ENCODE peak calls at places on chromosomes 12 and 14, in four cellular contexts. P is AG10803, I is lower lobe of right lung, A is fibroblast of mammary gland. C is an unnamed sample.

GRCh38 chr12:98856897-98857540 is 211.9 kb downstream of the APAF1 start:
- DNase-seq in I (no peak), P (no peak), A (no peak), C (peak)

GRCh38 chr12:48794870-48795269 is 6.0 kb upstream of the ADCY6 start:
- DNase-seq in A (no peak), P (no peak), I (no peak), C (no peak)

GRCh38 chr12:124608451-124608870 is 41.0 kb upstream of the NCOR2 start:
- DNase-seq in I (no peak), A (peak), P (no peak), C (no peak)

GRCh38 chr14:89952581-89952980 is 1.9 kb downstream of the EFCAB11 start:
- DNase-seq in I (no peak), A (no peak), P (no peak), C (no peak)

GRCh38 chr14:22112004-22112403 is 438.4 kb upstream of the OR4E1 start:
- DNase-seq in P (no peak), A (peak), I (no peak), C (peak)

GRCh38 chr12:95703986-95704385 is 86.6 kb downstream of the NTN4 start:
- DNase-seq in I (no peak), A (no peak), P (no peak), C (no peak)

GRCh38 chr12:69835048-69835447 is 10.0 kb downstream of the MYRFL start:
- DNase-seq in I (no peak), P (no peak), A (no peak), C (no peak)

GRCh38 chr14:19828314-19828713 is 24.7 kb downstream of the OR4N2 start:
- DNase-seq in A (no peak), P (no peak), I (no peak), C (no peak)

GRCh38 chr12:51205350-51205749 is 12.5 kb downstream of the POU6F1 start:
- DNase-seq in P (no peak), A (no peak), I (peak), C (no peak)

GRCh38 chr12:13093191-13093849 is 10.1 kb downstream of the GSG1 start:
- DNase-seq in P (peak), I (no peak), A (peak), C (no peak)

GRCh38 chr14:74642011-74642410 is 30.0 kb upstream of the LTBP2 start:
- DNase-seq in P (peak), A (peak), I (no peak), C (no peak)

GRCh38 chr12:112711507-112711906 is 80.0 kb upstream of the RPH3A start:
- DNase-seq in P (no peak), I (no peak), A (no peak), C (no peak)

GRCh38 chr12:51077930-51078329 is 5.5 kb downstream of the CSRNP2 start:
- DNase-seq in P (peak), I (no peak), A (peak), C (peak)

GRCh38 chr12:26056335-26056734 is 68.5 kb downstream of the BHLHE41 start:
- DNase-seq in P (no peak), I (no peak), A (peak), C (peak)

GRCh38 chr12:117685115-117685926 is 283.5 kb downstream of the KSR2 start:
- DNase-seq in P (peak), I (no peak), A (peak), C (no peak)

GRCh38 chr12:132296063-132296462 is 33.3 kb downstream of the GALNT9 start:
- DNase-seq in P (no peak), A (no peak), I (no peak), C (no peak)

GRCh38 chr12:96457191-96457930 is 32.0 kb upstream of the CFAP54 start:
- DNase-seq in I (no peak), P (no peak), A (no peak), C (no peak)

GRCh38 chr14:101521978-101522377 is 39.3 kb upstream of the DIO3 start:
- DNase-seq in A (no peak), I (no peak), P (no peak), C (no peak)

GRCh38 chr14:26163761-26164160 is 434.1 kb downstream of the NOVA1 start:
- DNase-seq in I (no peak), P (peak), A (peak), C (peak)

GRCh38 chr12:27802936-27803335 is 22.9 kb upstream of the MANSC4 start:
- DNase-seq in P (no peak), A (no peak), I (no peak), C (no peak)

GRCh38 chr14:105091335-105092123 is 26.3 kb upstream of the GPR132 start:
- DNase-seq in I (peak), A (no peak), P (peak), C (no peak)

GRCh38 chr14:22821193-22822016 is 6.2 kb upstream of the SLC7A7 start:
- DNase-seq in A (no peak), P (no peak), I (no peak), C (peak)

GRCh38 chr14:62592877-62593276 is 452.4 kb downstream of the KCNH5 start:
- DNase-seq in A (peak), P (no peak), I (no peak), C (peak)

GRCh38 chr12:14995583-14996425 is 23.0 kb downstream of the PDE6H start:
- DNase-seq in I (no peak), A (peak), P (peak), C (peak)

GRCh38 chr14:22597265-22597664 is 835 bp upstream of the ABHD4 start:
- DNase-seq in P (no peak), I (no peak), A (no peak), C (no peak)

GRCh38 chr14:100864960-100865681 is 38.4 kb downstream of the RTL1 start:
- DNase-seq in I (peak), A (peak), P (peak), C (no peak)

GRCh38 chr12:105945935-105946334 is 192.8 kb downstream of the NUAK1 start:
- DNase-seq in I (no peak), A (no peak), P (peak), C (no peak)

GRCh38 chr14:35959835-35960234 is 133.7 kb downstream of the BRMS1L start:
- DNase-seq in P (no peak), I (no peak), A (no peak), C (no peak)

GRCh38 chr14:52023518-52023917 is 34.2 kb downstream of the RTRAF start:
- DNase-seq in P (peak), I (no peak), A (peak), C (peak)

GRCh38 chr12:54611715-54612116 is 23.0 kb downstream of the LACRT start:
- DNase-seq in P (no peak), I (no peak), A (no peak), C (no peak)

GRCh38 chr14:34604990-34605389 is 25.0 kb downstream of the SNX6 start:
- DNase-seq in A (peak), I (no peak), P (peak), C (peak)

GRCh38 chr12:32400114-32400672 is 835 bp downstream of the FGD4 start:
- DNase-seq in A (no peak), P (no peak), I (no peak), C (peak)

GRCh38 chr12:32397703-32398102 is 1.7 kb upstream of the FGD4 start:
- DNase-seq in I (no peak), A (no peak), P (no peak), C (no peak)

GRCh38 chr12:32400866-32401265 is 1.5 kb downstream of the FGD4 start:
- DNase-seq in A (no peak), P (no peak), I (no peak), C (no peak)

GRCh38 chr12:32399045-32399372 is 349 bp upstream of the FGD4 start:
- DNase-seq in A (no peak), I (no peak), P (no peak), C (no peak)

GRCh38 chr12:32399373-32400113 is at the start of gene FGD4:
- DNase-seq in A (peak), P (peak), I (peak), C (peak)
- TF ChIP-seq CTCF in A (peak), P (no peak), I (peak), C (peak)

GRCh38 chr12:110012659-110013058 is 13.4 kb downstream of the ANKRD13A start:
- DNase-seq in A (no peak), P (no peak), I (no peak), C (no peak)
- H3K4me3 ChIP-seq in A (no peak), P (no peak), I (no peak), C (no peak)

GRCh38 chr14:77109656-77110055 is 11.6 kb downstream of the CIPC start:
- DNase-seq in I (no peak), A (no peak), P (no peak), C (no peak)

GRCh38 chr14:77106666-77107065 is 8.6 kb downstream of the CIPC start:
- DNase-seq in P (no peak), I (no peak), A (no peak), C (no peak)

GRCh38 chr14:77107228-77107627 is 9.2 kb downstream of the CIPC start:
- DNase-seq in A (no peak), P (no peak), I (no peak), C (no peak)

GRCh38 chr14:77110286-77110685 is 12.2 kb downstream of the CIPC start:
- DNase-seq in I (no peak), P (no peak), A (no peak), C (no peak)

DNA sequence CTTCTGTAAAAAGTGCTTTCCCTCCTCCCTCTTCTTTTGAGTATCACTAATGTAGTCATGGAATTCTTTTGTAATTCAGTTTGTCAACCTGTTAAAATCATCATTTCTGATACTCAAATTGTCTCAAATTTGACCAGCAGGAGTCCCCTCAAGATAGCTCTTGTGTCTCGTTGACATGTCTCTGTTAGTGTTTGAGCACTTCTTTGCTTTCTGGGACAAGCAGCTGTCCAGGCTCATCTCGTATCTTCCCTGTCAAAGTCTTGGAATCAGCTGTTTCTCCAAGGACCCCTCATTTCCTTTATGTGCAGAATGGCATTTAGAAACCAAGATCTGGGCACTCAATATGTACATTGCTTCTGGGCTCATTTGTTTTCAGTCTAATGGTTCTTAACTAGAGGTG is 10.7 kb downstream of the CIPC start:
- DNase-seq in P (no peak), A (no peak), I (no peak), C (no peak)
- TF ChIP-seq CTCF in P (no peak), A (no peak), I (no peak), C (no peak)

GRCh38 chr14:71452987-71453386 is 479.2 kb upstream of the RGS6 start:
- DNase-seq in A (peak), P (peak), I (no peak), C (no peak)
- H3K4me3 ChIP-seq in A (no peak), P (no peak), I (no peak), C (no peak)

DNA sequence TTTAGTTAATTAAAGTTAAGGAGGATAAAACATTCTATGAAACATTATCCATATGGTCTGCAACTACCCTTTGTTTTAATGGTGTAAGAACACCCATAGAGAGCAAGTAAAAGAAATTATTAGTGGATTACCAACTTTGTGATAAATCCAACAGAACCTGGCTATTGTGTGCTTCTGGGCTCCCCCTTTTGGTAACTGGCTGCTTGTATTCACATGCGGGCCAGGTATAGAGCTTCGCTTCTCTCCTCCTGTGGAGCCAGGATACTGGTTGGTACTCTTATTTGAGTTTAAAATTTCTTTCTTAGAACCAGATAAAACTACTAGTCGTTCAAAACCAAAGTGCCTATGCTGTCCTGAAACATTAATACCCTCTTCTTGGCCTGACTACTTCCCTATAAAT is 81.0 kb downstream of the PTPRR start:
- DNase-seq in I (no peak), P (no peak), A (no peak), C (no peak)
- TF ChIP-seq CTCF in I (no peak), P (no peak), A (no peak), C (peak)

GRCh38 chr12:120903818-120904773 is at the start of gene SPPL3:
- DNase-seq in A (peak), P (peak), I (peak), C (peak)

GRCh38 chr12:120903382-120903817 is 758 bp downstream of the SPPL3 start:
- DNase-seq in A (peak), P (peak), I (peak), C (peak)

GRCh38 chr12:120905856-120906384 is 1.8 kb upstream of the SPPL3 start:
- DNase-seq in I (no peak), P (peak), A (no peak), C (no peak)

GRCh38 chr12:120902846-120903381 is 1.2 kb downstream of the SPPL3 start:
- DNase-seq in P (no peak), A (no peak), I (no peak), C (no peak)

DNA sequence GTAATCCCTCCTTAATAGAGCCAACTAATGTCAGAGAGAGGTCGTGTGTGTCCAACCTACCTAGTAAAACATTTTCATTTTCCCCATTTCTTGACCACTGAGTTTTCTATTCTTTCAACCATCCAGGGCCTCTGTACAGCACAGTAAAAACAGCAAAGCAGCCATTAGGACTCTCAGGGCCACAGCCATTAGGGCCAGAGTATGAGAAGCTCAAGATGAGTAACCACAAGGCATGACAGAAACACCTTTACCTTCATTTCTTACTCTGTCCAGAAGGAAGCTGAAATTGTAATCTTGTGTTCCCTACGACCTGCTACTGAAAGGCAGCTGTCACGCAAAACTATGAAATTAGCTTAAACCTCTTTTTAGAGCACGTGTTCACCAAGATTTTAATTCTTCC is 2.3 kb downstream of the SPPL3 start:
- DNase-seq in I (no peak), P (no peak), A (no peak), C (no peak)
- H3K4me3 ChIP-seq in I (no peak), P (no peak), A (no peak), C (no peak)

DNA sequence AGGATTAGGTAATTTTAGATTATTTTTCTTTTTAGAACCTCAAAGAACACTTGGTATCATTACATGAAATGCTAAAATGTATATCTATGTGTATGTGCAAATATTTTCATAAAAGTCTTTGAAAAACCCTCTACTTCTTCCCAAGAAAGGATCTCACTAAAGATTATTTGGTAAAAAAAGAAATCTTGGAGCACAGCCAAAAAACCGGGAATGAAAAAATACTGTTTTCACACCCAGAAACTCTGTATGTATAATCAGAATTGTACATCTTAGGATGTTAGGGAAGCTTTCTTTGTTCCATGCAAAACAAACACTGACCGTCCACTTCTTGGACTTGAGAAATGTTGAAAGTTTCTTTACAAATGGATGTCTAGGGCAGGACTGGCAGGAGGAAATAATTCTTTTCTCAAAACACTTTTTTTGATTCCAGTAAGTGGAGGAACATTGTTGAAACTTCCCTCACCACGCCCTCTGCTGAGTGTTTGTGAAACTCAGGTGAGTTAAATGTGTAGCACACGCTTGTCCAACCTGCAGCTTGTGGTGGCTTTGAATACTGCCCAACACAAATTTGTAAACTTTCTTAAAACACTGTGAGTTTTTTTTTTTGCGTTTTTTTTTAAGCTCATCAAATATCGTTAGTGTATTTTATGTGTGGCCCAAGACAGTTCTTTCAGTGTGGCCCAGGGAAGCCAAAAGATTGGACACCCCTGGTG is 26.5 kb downstream of the FBXO34 start:
- DNase-seq in A (no peak), P (no peak), I (peak), C (no peak)
- TF ChIP-seq CTCF in A (no peak), P (no peak), I (no peak), C (peak)

DNA sequence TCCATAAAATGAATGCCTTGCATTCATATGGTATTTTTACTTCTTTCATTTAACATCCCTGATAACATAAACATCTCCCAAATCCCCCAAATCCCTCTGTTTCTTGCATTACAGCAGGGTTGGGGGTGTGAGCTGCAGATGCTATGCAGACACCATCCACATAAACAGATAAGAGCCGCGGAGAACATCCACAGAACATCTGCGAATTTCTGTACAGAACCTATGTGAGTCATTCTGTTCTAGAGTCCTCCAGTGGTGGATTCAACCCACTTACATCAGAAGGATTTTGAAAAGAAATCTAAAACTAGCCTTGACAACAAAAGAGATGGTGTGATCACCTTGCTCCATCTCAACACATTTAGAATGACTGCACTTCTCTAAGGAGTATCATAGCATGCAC is 20.3 kb downstream of the FBLN5 start:
- DNase-seq in I (no peak), A (no peak), P (no peak), C (peak)
- H3K4me3 ChIP-seq in I (no peak), A (no peak), P (no peak), C (no peak)

GRCh38 chr14:106802413-106803364 is 1276.3 kb downstream of the TMEM121 start:
- DNase-seq in P (no peak), I (no peak), A (no peak), C (no peak)
- TF ChIP-seq CTCF in P (no peak), I (no peak), A (no peak), C (no peak)

C was measured in choroid plexus epithelial cell.